ENCODE peak calls at places on chromosomes 13 and 19, in six cellular contexts. One of them, this sample, is unnamed.

GRCh38 chr13:109816979-109817275 is 30.5 kb upstream of the IRS2 start:
- DNase-seq in heart left ventricle: no peak
- DNase-seq in ascending aorta: no peak
- DNase-seq in right atrium auricular region: no peak
- DNase-seq in brain microvascular endothelial cell: peak
- DNase-seq in cardiac muscle cell: no peak
- DNase-seq in this sample: no peak

GRCh38 chr13:19150712-19151228 is 30.9 kb downstream of the TUBA3C start:
- DNase-seq in right atrium auricular region: peak
- DNase-seq in cardiac muscle cell: no peak
- DNase-seq in ascending aorta: no peak
- DNase-seq in heart left ventricle: peak
- DNase-seq in brain microvascular endothelial cell: no peak
- DNase-seq in this sample: no peak

GRCh38 chr13:97976551-97977375 is 23.3 kb downstream of the IPO5 start:
- DNase-seq in heart left ventricle: no peak
- DNase-seq in ascending aorta: no peak
- DNase-seq in right atrium auricular region: no peak
- DNase-seq in brain microvascular endothelial cell: no peak
- DNase-seq in cardiac muscle cell: no peak
- DNase-seq in this sample: peak

GRCh38 chr19:30107351-30107750 is 165.3 kb downstream of the URI1 start:
- DNase-seq in brain microvascular endothelial cell: no peak
- DNase-seq in right atrium auricular region: no peak
- DNase-seq in heart left ventricle: no peak
- DNase-seq in ascending aorta: no peak
- DNase-seq in cardiac muscle cell: no peak
- DNase-seq in this sample: no peak

GRCh38 chr19:51702103-51702753 is 9.1 kb downstream of the SPACA6 start:
- DNase-seq in heart left ventricle: peak
- DNase-seq in ascending aorta: peak
- DNase-seq in right atrium auricular region: peak
- DNase-seq in cardiac muscle cell: peak
- DNase-seq in brain microvascular endothelial cell: no peak
- DNase-seq in this sample: peak

GRCh38 chr13:113855931-113856715 is 7.8 kb downstream of the GAS6 start:
- DNase-seq in heart left ventricle: no peak
- DNase-seq in brain microvascular endothelial cell: no peak
- DNase-seq in right atrium auricular region: peak
- DNase-seq in ascending aorta: no peak
- DNase-seq in cardiac muscle cell: no peak
- DNase-seq in this sample: peak

GRCh38 chr19:55117063-55117635 is 288 bp downstream of the PPP1R12C start:
- DNase-seq in brain microvascular endothelial cell: no peak
- DNase-seq in heart left ventricle: peak
- DNase-seq in ascending aorta: no peak
- DNase-seq in right atrium auricular region: no peak
- DNase-seq in cardiac muscle cell: peak
- DNase-seq in this sample: no peak

GRCh38 chr13:40189426-40189825 is 477.0 kb downstream of the FOXO1 start:
- DNase-seq in brain microvascular endothelial cell: no peak
- DNase-seq in cardiac muscle cell: no peak
- DNase-seq in heart left ventricle: no peak
- DNase-seq in right atrium auricular region: no peak
- DNase-seq in ascending aorta: no peak
- DNase-seq in this sample: no peak

GRCh38 chr13:112619730-112620639 is 32.0 kb upstream of the TUBGCP3 start:
- DNase-seq in brain microvascular endothelial cell: no peak
- DNase-seq in right atrium auricular region: peak
- DNase-seq in ascending aorta: no peak
- DNase-seq in cardiac muscle cell: peak
- DNase-seq in heart left ventricle: peak
- DNase-seq in this sample: no peak

GRCh38 chr13:110339263-110339662 is 32.2 kb downstream of the COL4A2 start:
- DNase-seq in brain microvascular endothelial cell: no peak
- DNase-seq in ascending aorta: no peak
- DNase-seq in heart left ventricle: no peak
- DNase-seq in cardiac muscle cell: no peak
- DNase-seq in right atrium auricular region: no peak
- DNase-seq in this sample: no peak

GRCh38 chr13:99198630-99199029 is 2.0 kb upstream of the UBAC2 start:
- DNase-seq in cardiac muscle cell: no peak
- DNase-seq in brain microvascular endothelial cell: no peak
- DNase-seq in heart left ventricle: no peak
- DNase-seq in ascending aorta: no peak
- DNase-seq in right atrium auricular region: no peak
- DNase-seq in this sample: no peak

GRCh38 chr19:38665950-38666661 is 18.7 kb downstream of the ACTN4 start:
- DNase-seq in brain microvascular endothelial cell: no peak
- DNase-seq in ascending aorta: peak
- DNase-seq in cardiac muscle cell: peak
- DNase-seq in right atrium auricular region: peak
- DNase-seq in heart left ventricle: peak
- DNase-seq in this sample: peak

GRCh38 chr13:98214008-98214643 is 37.1 kb upstream of the RNF113B start:
- DNase-seq in right atrium auricular region: no peak
- DNase-seq in ascending aorta: no peak
- DNase-seq in cardiac muscle cell: no peak
- DNase-seq in heart left ventricle: no peak
- DNase-seq in brain microvascular endothelial cell: no peak
- DNase-seq in this sample: no peak

GRCh38 chr13:75076476-75076875 is 405.5 kb downstream of the TBC1D4 start:
- DNase-seq in brain microvascular endothelial cell: no peak
- DNase-seq in right atrium auricular region: no peak
- DNase-seq in ascending aorta: no peak
- DNase-seq in cardiac muscle cell: no peak
- DNase-seq in heart left ventricle: no peak
- DNase-seq in this sample: no peak

GRCh38 chr19:19113040-19113541 is 25.2 kb downstream of the TMEM161A start:
- DNase-seq in cardiac muscle cell: peak
- DNase-seq in heart left ventricle: no peak
- DNase-seq in right atrium auricular region: no peak
- DNase-seq in brain microvascular endothelial cell: peak
- DNase-seq in ascending aorta: no peak
- DNase-seq in this sample: no peak

GRCh38 chr19:32268381-32268780 is 77.0 kb upstream of the ZNF507 start:
- DNase-seq in ascending aorta: no peak
- DNase-seq in heart left ventricle: no peak
- DNase-seq in right atrium auricular region: no peak
- DNase-seq in brain microvascular endothelial cell: no peak
- DNase-seq in cardiac muscle cell: no peak
- DNase-seq in this sample: no peak

GRCh38 chr13:106036870-106037269 is 498.6 kb downstream of the EFNB2 start:
- DNase-seq in brain microvascular endothelial cell: no peak
- DNase-seq in cardiac muscle cell: peak
- DNase-seq in heart left ventricle: no peak
- DNase-seq in ascending aorta: no peak
- DNase-seq in right atrium auricular region: no peak
- DNase-seq in this sample: no peak

GRCh38 chr19:51493776-51494175 is 7.8 kb downstream of the SIGLEC12 start:
- DNase-seq in heart left ventricle: no peak
- DNase-seq in cardiac muscle cell: no peak
- DNase-seq in ascending aorta: no peak
- DNase-seq in brain microvascular endothelial cell: no peak
- DNase-seq in right atrium auricular region: no peak
- DNase-seq in this sample: no peak

GRCh38 chr19:10551698-10552301 is 8.1 kb downstream of the ATG4D start:
- DNase-seq in brain microvascular endothelial cell: no peak
- DNase-seq in cardiac muscle cell: no peak
- DNase-seq in ascending aorta: no peak
- DNase-seq in right atrium auricular region: no peak
- DNase-seq in heart left ventricle: no peak
- DNase-seq in this sample: no peak

GRCh38 chr13:107799001-107799400 is 416.3 kb downstream of the LIG4 start:
- DNase-seq in right atrium auricular region: no peak
- DNase-seq in brain microvascular endothelial cell: no peak
- DNase-seq in heart left ventricle: no peak
- DNase-seq in ascending aorta: no peak
- DNase-seq in cardiac muscle cell: no peak
- DNase-seq in this sample: no peak

GRCh38 chr19:491146-491741 is 5.0 kb upstream of the MADCAM1 start:
- DNase-seq in right atrium auricular region: no peak
- DNase-seq in heart left ventricle: no peak
- DNase-seq in brain microvascular endothelial cell: no peak
- DNase-seq in ascending aorta: no peak
- DNase-seq in cardiac muscle cell: no peak
- DNase-seq in this sample: no peak

GRCh38 chr13:43269037-43269476 is 245.7 kb downstream of the DNAJC15 start:
- DNase-seq in heart left ventricle: no peak
- DNase-seq in right atrium auricular region: no peak
- DNase-seq in cardiac muscle cell: peak
- DNase-seq in ascending aorta: peak
- DNase-seq in brain microvascular endothelial cell: peak
- DNase-seq in this sample: no peak
- H3K27ac ChIP-seq in heart left ventricle: peak
- H3K27ac ChIP-seq in right atrium auricular region: no peak
- H3K27ac ChIP-seq in cardiac muscle cell: peak
- H3K27ac ChIP-seq in ascending aorta: no peak
- H3K27ac ChIP-seq in brain microvascular endothelial cell: peak
- H3K27ac ChIP-seq in this sample: no peak

DNA sequence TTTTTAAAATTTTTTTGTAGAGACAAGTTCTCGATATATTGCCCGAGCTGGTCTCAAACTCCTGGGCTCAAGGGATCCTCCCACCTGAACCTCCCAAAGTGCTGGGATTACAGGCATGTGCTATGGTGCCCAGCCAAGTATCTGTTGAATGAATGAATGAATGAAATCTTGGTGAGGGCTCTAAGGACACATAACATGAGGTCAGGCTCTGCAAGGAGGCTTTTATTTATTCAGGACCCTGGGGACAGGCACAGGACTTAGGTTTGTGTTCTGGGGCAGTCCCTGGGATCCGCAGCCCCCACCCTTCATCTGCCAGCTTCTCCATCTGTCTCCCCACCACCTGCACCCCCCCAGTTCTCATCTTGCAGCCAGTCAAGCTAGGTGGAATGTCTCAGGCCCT is 4.6 kb downstream of the PTGIR start:
- DNase-seq in cardiac muscle cell: no peak
- DNase-seq in brain microvascular endothelial cell: no peak
- DNase-seq in heart left ventricle: no peak
- DNase-seq in ascending aorta: no peak
- DNase-seq in right atrium auricular region: no peak
- DNase-seq in this sample: no peak
- H3K27ac ChIP-seq in cardiac muscle cell: no peak
- H3K27ac ChIP-seq in brain microvascular endothelial cell: no peak
- H3K27ac ChIP-seq in heart left ventricle: no peak
- H3K27ac ChIP-seq in ascending aorta: peak
- H3K27ac ChIP-seq in right atrium auricular region: peak
- H3K27ac ChIP-seq in this sample: peak

GRCh38 chr19:35247526-35248309 is 1.1 kb upstream of the LSR start:
- DNase-seq in brain microvascular endothelial cell: no peak
- DNase-seq in ascending aorta: no peak
- DNase-seq in cardiac muscle cell: peak
- DNase-seq in heart left ventricle: no peak
- DNase-seq in right atrium auricular region: peak
- DNase-seq in this sample: peak

GRCh38 chr19:35251456-35251855 is 2.7 kb downstream of the LSR start:
- DNase-seq in cardiac muscle cell: no peak
- DNase-seq in brain microvascular endothelial cell: no peak
- DNase-seq in right atrium auricular region: peak
- DNase-seq in ascending aorta: no peak
- DNase-seq in heart left ventricle: no peak
- DNase-seq in this sample: no peak

GRCh38 chr19:35248310-35249145 is at the start of gene LSR:
- DNase-seq in cardiac muscle cell: peak
- DNase-seq in right atrium auricular region: peak
- DNase-seq in heart left ventricle: no peak
- DNase-seq in ascending aorta: no peak
- DNase-seq in brain microvascular endothelial cell: no peak
- DNase-seq in this sample: peak

GRCh38 chr19:35249146-35249847 is 495 bp downstream of the LSR start:
- DNase-seq in brain microvascular endothelial cell: no peak
- DNase-seq in right atrium auricular region: peak
- DNase-seq in cardiac muscle cell: no peak
- DNase-seq in ascending aorta: no peak
- DNase-seq in heart left ventricle: no peak
- DNase-seq in this sample: no peak

DNA sequence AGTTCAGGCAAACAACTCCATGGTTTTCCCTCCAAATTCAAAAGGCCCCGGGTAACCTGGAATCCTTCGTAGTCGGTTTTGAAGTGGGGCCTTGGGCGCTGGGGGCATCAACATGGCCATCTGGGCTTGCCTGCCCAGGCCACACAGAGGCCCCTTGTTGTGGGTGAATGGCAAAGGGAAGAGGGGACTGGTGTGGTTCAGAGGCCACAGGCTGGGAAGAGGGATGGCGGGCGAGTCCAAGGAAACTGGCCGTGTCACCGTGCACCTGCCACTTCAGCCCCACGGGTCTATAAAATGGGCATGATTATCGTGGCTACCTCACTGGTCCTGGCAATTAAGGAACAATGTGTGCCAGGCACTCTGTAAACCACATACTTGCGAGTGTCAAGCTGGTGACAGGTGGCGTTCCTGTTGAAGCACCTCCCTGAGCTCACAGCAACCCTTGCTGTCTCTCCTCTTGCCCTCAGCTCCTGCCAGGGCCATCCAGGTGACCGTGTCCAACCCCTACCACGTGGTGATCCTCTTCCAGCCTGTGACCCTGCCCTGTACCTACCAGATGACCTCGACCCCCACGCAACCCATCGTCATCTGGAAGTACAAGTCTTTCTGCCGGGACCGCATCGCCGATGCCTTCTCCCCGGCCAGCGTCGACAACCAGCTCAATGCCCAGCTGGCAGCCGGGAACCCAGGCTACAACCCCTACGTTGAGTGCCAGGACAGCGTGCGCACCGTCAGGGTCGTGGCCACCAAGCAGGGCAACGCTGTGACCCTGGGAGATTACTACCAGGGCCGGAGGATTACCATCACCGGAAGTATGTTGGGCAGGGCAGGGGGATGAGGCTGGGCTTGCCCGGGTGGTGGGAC is 1.3 kb downstream of the LSR start:
- DNase-seq in heart left ventricle: no peak
- DNase-seq in right atrium auricular region: peak
- DNase-seq in ascending aorta: no peak
- DNase-seq in brain microvascular endothelial cell: no peak
- DNase-seq in cardiac muscle cell: no peak
- DNase-seq in this sample: no peak
- H3K27ac ChIP-seq in heart left ventricle: no peak
- H3K27ac ChIP-seq in right atrium auricular region: no peak
- H3K27ac ChIP-seq in ascending aorta: no peak
- H3K27ac ChIP-seq in brain microvascular endothelial cell: no peak
- H3K27ac ChIP-seq in cardiac muscle cell: no peak
- H3K27ac ChIP-seq in this sample: peak

DNA sequence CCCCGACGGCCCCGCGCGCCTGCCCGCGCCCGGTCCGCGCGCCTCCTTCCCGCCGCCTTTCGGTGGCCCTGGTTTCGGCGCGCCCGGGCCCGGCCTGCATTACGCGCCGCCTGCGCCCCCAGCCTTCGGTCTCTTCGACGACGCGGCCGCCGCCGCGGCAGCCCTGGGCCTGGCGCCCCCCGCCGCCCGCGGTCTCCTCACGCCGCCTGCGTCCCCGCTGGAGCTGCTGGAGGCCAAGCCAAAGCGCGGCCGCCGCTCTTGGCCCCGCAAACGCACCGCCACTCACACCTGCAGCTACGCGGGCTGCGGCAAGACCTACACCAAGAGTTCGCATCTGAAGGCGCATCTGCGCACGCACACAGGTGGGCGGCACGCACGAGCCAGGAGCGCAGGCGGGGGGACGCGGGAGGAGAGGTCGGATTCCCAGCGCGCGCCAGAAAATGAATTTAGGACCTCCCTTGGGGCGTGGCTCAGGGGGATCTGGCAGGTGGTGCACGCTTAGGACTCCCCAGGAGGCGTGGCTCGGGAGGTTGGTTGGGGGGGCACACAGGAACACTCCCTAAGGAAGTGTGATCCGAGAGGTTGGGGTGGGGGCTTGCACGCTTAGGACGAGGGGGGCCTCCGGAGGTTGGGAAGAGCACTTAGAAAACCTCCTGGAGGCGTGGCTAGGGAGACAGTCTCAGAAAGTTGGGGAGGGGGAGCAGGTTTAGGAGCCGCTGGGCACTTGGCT is 1.2 kb downstream of the KLF2 start:
- DNase-seq in heart left ventricle: peak
- DNase-seq in cardiac muscle cell: peak
- DNase-seq in right atrium auricular region: no peak
- DNase-seq in brain microvascular endothelial cell: no peak
- DNase-seq in ascending aorta: no peak
- DNase-seq in this sample: no peak
- H3K27ac ChIP-seq in heart left ventricle: peak
- H3K27ac ChIP-seq in cardiac muscle cell: no peak
- H3K27ac ChIP-seq in right atrium auricular region: peak
- H3K27ac ChIP-seq in brain microvascular endothelial cell: peak
- H3K27ac ChIP-seq in ascending aorta: peak
- H3K27ac ChIP-seq in this sample: peak